ENCODE peak calls at places on chromosomes 6 and 20, in seven cellular contexts. G is type B pancreatic cell, T is fibroblast of lung, L is astrocyte of the spinal cord, P is breast epithelium, A is kidney epithelial cell, M is MCF 10A. U is an unnamed sample.

GRCh38 chr20:50921783-50922501 is 9.3 kb downstream of the ADNP start:
- DNase-seq in G (no peak), T (no peak), L (no peak), P (no peak), A (no peak), M (no peak), U (no peak)

GRCh38 chr6:6837541-6838080 is 249.1 kb downstream of the LY86 start:
- DNase-seq in G (no peak), T (no peak), L (no peak), P (no peak), A (no peak), M (no peak), U (no peak)

GRCh38 chr6:144278659-144279314 is 6.3 kb upstream of the UTRN start:
- DNase-seq in G (no peak), T (no peak), L (no peak), P (no peak), A (no peak), M (peak), U (no peak)

GRCh38 chr6:29502597-29502996 is 14.8 kb upstream of the MAS1L start:
- DNase-seq in G (no peak), T (no peak), L (peak), P (no peak), A (no peak), M (peak), U (no peak)

GRCh38 chr6:116370717-116371383 is at the start of gene DSE:
- DNase-seq in G (peak), T (peak), L (peak), P (peak), A (no peak), M (peak), U (peak)

GRCh38 chr20:62117658-62118057 is 4.6 kb upstream of the LSM14B start:
- DNase-seq in G (no peak), T (no peak), L (no peak), P (no peak), A (no peak), M (no peak), U (no peak)

GRCh38 chr6:135196739-135197510 is 15.8 kb downstream of the MYB start:
- DNase-seq in G (no peak), T (no peak), L (no peak), P (no peak), A (no peak), M (no peak), U (no peak)

GRCh38 chr6:66561479-66561878 is 854.5 kb upstream of the EYS start:
- DNase-seq in G (no peak), T (no peak), L (no peak), P (no peak), A (no peak), M (no peak), U (no peak)

GRCh38 chr20:20463933-20464374 is 96.0 kb downstream of the INSM1 start:
- DNase-seq in G (no peak), T (peak), L (peak), P (no peak), A (no peak), M (no peak), U (no peak)

GRCh38 chr6:122825180-122825579 is 36.1 kb downstream of the SMPDL3A start:
- DNase-seq in G (no peak), T (peak), L (no peak), P (no peak), A (no peak), M (no peak), U (no peak)

GRCh38 chr20:1894471-1894950 is 696 bp upstream of the SIRPA start:
- DNase-seq in G (peak), T (peak), L (peak), P (no peak), A (no peak), M (peak), U (no peak)

GRCh38 chr20:64093013-64093503 is 8.9 kb upstream of the LKAAEAR1 start:
- DNase-seq in G (no peak), T (no peak), L (no peak), P (no peak), A (no peak), M (no peak), U (no peak)

GRCh38 chr6:146546440-146546839 is 2.8 kb downstream of the RAB32 start:
- DNase-seq in G (no peak), T (peak), L (peak), P (no peak), A (peak), M (peak), U (no peak)

GRCh38 chr20:49560646-49561045 is 7.3 kb downstream of the PTGIS start:
- DNase-seq in G (no peak), T (no peak), L (no peak), P (no peak), A (no peak), M (no peak), U (no peak)

GRCh38 chr6:11200356-11200755 is 32.1 kb downstream of the NEDD9 start:
- DNase-seq in G (no peak), T (no peak), L (no peak), P (no peak), A (no peak), M (no peak), U (no peak)

GRCh38 chr6:135686784-135687301 is 164.7 kb upstream of the PDE7B start:
- DNase-seq in G (no peak), T (peak), L (peak), P (no peak), A (no peak), M (no peak), U (no peak)

GRCh38 chr6:4358414-4359107 is 223.2 kb upstream of the ECI2 start:
- DNase-seq in G (no peak), T (peak), L (peak), P (peak), A (peak), M (peak), U (peak)

GRCh38 chr20:58117944-58118343 is 110.5 kb downstream of the ANKRD60 start:
- DNase-seq in G (no peak), T (peak), L (peak), P (no peak), A (no peak), M (no peak), U (no peak)

GRCh38 chr20:10877345-10877744 is 203.5 kb upstream of the JAG1 start:
- DNase-seq in G (no peak), T (no peak), L (no peak), P (no peak), A (no peak), M (peak), U (no peak)

GRCh38 chr20:48823960-48824497 is 3.8 kb downstream of the PREX1 start:
- DNase-seq in G (no peak), T (peak), L (peak), P (no peak), A (peak), M (peak), U (no peak)

GRCh38 chr6:52645976-52646375 is 24.9 kb upstream of the TMEM14A start:
- DNase-seq in G (no peak), T (no peak), L (no peak), P (no peak), A (no peak), M (no peak), U (no peak)

GRCh38 chr6:111057074-111057752 is 30.1 kb upstream of the SLC16A10 start:
- DNase-seq in G (no peak), T (peak), L (peak), P (no peak), A (no peak), M (peak), U (no peak)

GRCh38 chr20:50294164-50295088 is 103.8 kb downstream of the CEBPB start:
- DNase-seq in G (no peak), T (no peak), L (no peak), P (no peak), A (no peak), M (no peak), U (no peak)

GRCh38 chr6:11296449-11297375 is 64.2 kb upstream of the NEDD9 start:
- DNase-seq in G (no peak), T (no peak), L (no peak), P (no peak), A (no peak), M (no peak), U (no peak)

GRCh38 chr20:25669826-25670422 is 26.7 kb downstream of the ZNF337 start:
- DNase-seq in G (no peak), T (peak), L (peak), P (no peak), A (no peak), M (peak), U (no peak)

GRCh38 chr6:135104199-135104598 is 49.6 kb upstream of the HBS1L start:
- DNase-seq in G (no peak), T (no peak), L (no peak), P (no peak), A (no peak), M (no peak), U (no peak)

GRCh38 chr6:37585523-37585905 is 85.8 kb upstream of the CCDC167 start:
- DNase-seq in G (no peak), T (peak), L (no peak), P (no peak), A (no peak), M (no peak), U (no peak)

GRCh38 chr6:14711056-14711703 is 534.7 kb upstream of the JARID2 start:
- DNase-seq in G (no peak), T (peak), L (peak), P (no peak), A (peak), M (peak), U (no peak)

GRCh38 chr6:84512396-84512795 is 252.0 kb downstream of the TBX18 start:
- DNase-seq in G (no peak), T (peak), L (no peak), P (no peak), A (no peak), M (no peak), U (no peak)

GRCh38 chr6:164107297-164107995 is 692.9 kb downstream of the QKI start:
- DNase-seq in G (no peak), T (peak), L (peak), P (no peak), A (no peak), M (peak), U (no peak)

GRCh38 chr6:112225691-112226090 is 28.7 kb downstream of the LAMA4 start:
- DNase-seq in G (no peak), T (no peak), L (no peak), P (no peak), A (no peak), M (no peak), U (no peak)

GRCh38 chr6:69089539-69089938 is 454.5 kb downstream of the ADGRB3 start:
- DNase-seq in G (no peak), T (no peak), L (no peak), P (no peak), A (no peak), M (no peak), U (no peak)

GRCh38 chr6:47264775-47265184 is 44.9 kb downstream of the TNFRSF21 start:
- DNase-seq in G (no peak), T (no peak), L (no peak), P (no peak), A (no peak), M (no peak), U (no peak)

GRCh38 chr20:35568645-35569044 is 26.8 kb downstream of the ERGIC3 start:
- DNase-seq in G (no peak), T (no peak), L (no peak), P (no peak), A (no peak), M (peak), U (no peak)
- TF ChIP-seq CTCF in G (peak), T (no peak), L (peak), P (no peak), A (peak), M (peak), U (no peak)

GRCh38 chr20:21682576-21682975 is 22.9 kb upstream of the PAX1 start:
- DNase-seq in G (peak), T (no peak), L (no peak), P (no peak), A (no peak), M (peak), U (no peak)

GRCh38 chr20:21681932-21682318 is 23.5 kb upstream of the PAX1 start:
- DNase-seq in G (peak), T (no peak), L (no peak), P (no peak), A (no peak), M (no peak), U (no peak)

GRCh38 chr20:21681219-21681931 is 24.1 kb upstream of the PAX1 start:
- DNase-seq in G (no peak), T (no peak), L (no peak), P (no peak), A (no peak), M (no peak), U (no peak)

DNA sequence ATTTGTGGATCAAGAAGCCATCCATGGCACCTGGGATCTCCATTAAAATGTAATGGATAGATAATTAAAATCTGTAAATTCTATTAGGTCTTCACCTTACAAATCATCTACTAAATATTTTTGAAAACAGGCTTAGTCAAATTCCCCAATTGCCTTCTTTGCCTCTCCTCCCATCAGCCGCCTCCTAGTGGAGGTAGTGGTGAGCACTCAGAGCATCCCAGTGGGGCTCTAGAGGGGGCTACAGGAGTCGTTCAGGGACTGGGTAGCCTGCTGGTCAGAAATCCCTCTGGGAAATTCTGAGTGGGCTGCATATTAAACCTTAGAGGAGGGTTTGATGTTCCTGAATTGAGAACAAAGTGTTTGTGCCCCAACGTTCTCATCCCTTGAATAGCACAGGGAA is 20.8 kb upstream of the PAX1 start:
- DNase-seq in G (no peak), T (no peak), L (no peak), P (no peak), A (no peak), M (no peak), U (no peak)
- TF ChIP-seq CTCF in G (no peak), T (no peak), L (no peak), P (no peak), A (no peak), M (no peak), U (no peak)

DNA sequence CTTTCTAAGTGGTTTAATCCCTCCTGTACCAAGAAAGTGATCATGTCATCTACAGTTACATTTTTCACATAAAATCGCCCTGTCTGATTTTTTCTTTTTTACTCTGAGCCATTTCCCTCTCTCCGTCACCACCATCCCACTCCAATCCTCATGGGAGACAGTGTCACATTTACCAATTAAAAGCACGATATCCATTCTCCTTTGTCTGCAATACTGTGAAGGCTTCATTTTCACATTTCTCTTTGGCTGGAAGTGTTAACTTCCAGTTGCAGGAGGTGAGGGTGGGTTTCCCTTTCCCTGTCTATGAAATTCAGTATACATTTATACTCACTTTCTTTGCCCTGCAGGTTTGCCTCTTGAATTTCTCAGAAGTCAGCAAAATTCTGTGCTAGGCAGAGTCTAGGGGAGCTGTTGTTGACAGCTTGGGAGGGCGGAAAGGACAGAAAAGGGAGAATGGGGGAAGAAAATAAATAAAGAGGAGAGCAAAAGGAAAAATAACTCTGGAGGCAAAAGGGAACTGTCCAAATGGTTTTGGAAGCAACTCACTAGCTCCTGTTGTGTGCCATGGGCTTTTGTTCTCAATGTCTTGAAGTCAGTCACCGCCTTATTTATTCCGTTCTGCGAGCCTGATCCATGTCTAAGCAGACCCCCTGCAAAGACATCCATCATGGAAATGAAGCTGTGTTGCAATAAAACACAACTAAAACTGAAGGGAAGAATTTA is 372.9 kb upstream of the CNR1 start:
- DNase-seq in G (no peak), T (no peak), L (no peak), P (no peak), A (no peak), M (no peak), U (no peak)
- TF ChIP-seq CTCF in G (no peak), T (no peak), L (no peak), P (no peak), A (no peak), M (no peak), U (no peak)

GRCh38 chr6:49913656-49914055 is 47.3 kb upstream of the CRISP1 start:
- DNase-seq in G (no peak), T (no peak), L (no peak), P (no peak), A (no peak), M (no peak), U (no peak)

GRCh38 chr6:49915035-49915434 is 48.7 kb upstream of the CRISP1 start:
- DNase-seq in G (no peak), T (no peak), L (no peak), P (no peak), A (no peak), M (peak), U (no peak)

GRCh38 chr6:49909508-49910047 is 43.2 kb upstream of the CRISP1 start:
- DNase-seq in G (no peak), T (no peak), L (no peak), P (no peak), A (no peak), M (no peak), U (no peak)

GRCh38 chr6:49911252-49911651 is 44.9 kb upstream of the CRISP1 start:
- DNase-seq in G (no peak), T (no peak), L (no peak), P (no peak), A (no peak), M (no peak), U (no peak)

DNA sequence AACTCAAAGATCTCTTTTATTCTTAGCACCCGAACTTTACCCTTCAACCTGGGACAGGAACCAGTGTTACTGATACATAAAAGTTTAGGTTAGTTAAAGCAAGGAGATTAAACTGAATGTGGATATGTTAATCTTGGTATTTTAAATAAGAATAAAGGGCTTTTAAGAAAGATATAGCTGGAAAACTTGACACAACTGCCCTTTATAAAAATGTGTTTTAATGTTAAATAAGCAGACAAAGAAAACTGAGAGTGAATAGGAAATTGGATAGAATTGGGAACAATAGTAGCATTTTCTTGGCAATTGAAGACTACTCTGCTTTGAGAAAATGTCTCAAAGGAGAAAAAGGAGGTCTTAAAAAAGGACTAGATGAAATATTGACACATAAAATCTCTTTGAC is 45.9 kb upstream of the CRISP1 start:
- DNase-seq in G (no peak), T (no peak), L (no peak), P (no peak), A (no peak), M (no peak), U (no peak)
- TF ChIP-seq CTCF in G (no peak), T (no peak), L (no peak), P (no peak), A (no peak), M (no peak), U (no peak)

GRCh38 chr6:31712296-31712695 is 2.9 kb upstream of the LY6G6D start:
- DNase-seq in G (no peak), T (no peak), L (no peak), P (no peak), A (no peak), M (peak), U (no peak)
- TF ChIP-seq CTCF in G (no peak), T (no peak), L (no peak), P (no peak), A (peak), M (no peak), U (no peak)